ENCODE peak calls at places on chromosomes 1 and 21, in eight cellular contexts. C, I, Z, Y, E, H, Q and A are unnamed samples.

GRCh38 chr1:35554261-35555211 is 2.7 kb downstream of the KIAA0319L start:
- DNase-seq in C (no peak), I (no peak), Z (peak), Y (no peak), E (no peak), H (no peak), Q (no peak), A (no peak)

GRCh38 chr1:10471411-10472219 is 714 bp downstream of the DFFA start:
- DNase-seq in C (no peak), I (no peak), Z (no peak), Y (no peak), E (no peak), H (peak), Q (no peak), A (no peak)

GRCh38 chr1:246836169-246836568 is 95.6 kb downstream of the AHCTF1 start:
- DNase-seq in C (peak), I (no peak), Z (peak), Y (no peak), E (peak), H (no peak), Q (no peak), A (no peak)

GRCh38 chr1:209655412-209655811 is 3.2 kb upstream of the LAMB3 start:
- DNase-seq in C (peak), I (no peak), Z (no peak), Y (no peak), E (no peak), H (no peak), Q (no peak), A (no peak)

GRCh38 chr1:116128669-116129068 is 17.5 kb downstream of the MAB21L3 start:
- DNase-seq in C (no peak), I (no peak), Z (no peak), Y (peak), E (no peak), H (no peak), Q (no peak), A (no peak)

GRCh38 chr21:36479415-36480402 is at the start of gene CLDN14:
- DNase-seq in C (no peak), I (no peak), Z (no peak), Y (no peak), E (no peak), H (no peak), Q (no peak), A (no peak)

GRCh38 chr1:1080122-1080753 is 6.1 kb upstream of the RNF223 start:
- DNase-seq in C (no peak), I (no peak), Z (peak), Y (no peak), E (peak), H (no peak), Q (no peak), A (no peak)

GRCh38 chr1:84884671-84885389 is 8.2 kb downstream of the LPAR3 start:
- DNase-seq in C (no peak), I (no peak), Z (no peak), Y (no peak), E (peak), H (peak), Q (no peak), A (no peak)

GRCh38 chr1:145982010-145982723 is 14.2 kb downstream of the TXNIP start:
- DNase-seq in C (no peak), I (no peak), Z (no peak), Y (no peak), E (no peak), H (no peak), Q (no peak), A (no peak)

GRCh38 chr21:39564200-39564599 is 48.5 kb upstream of the B3GALT5 start:
- DNase-seq in C (no peak), I (no peak), Z (peak), Y (no peak), E (no peak), H (no peak), Q (no peak), A (no peak)

GRCh38 chr1:179036844-179037465 is 11.3 kb downstream of the FAM20B start:
- DNase-seq in C (peak), I (no peak), Z (no peak), Y (no peak), E (peak), H (peak), Q (no peak), A (no peak)

GRCh38 chr1:6475381-6476133 is 9.6 kb upstream of the TNFRSF25 start:
- DNase-seq in C (peak), I (peak), Z (peak), Y (no peak), E (peak), H (no peak), Q (peak), A (peak)